ENCODE peak calls at places on chromosomes 7 and 10, in six cellular contexts. V, M, X, J, R and W are unnamed samples.

GRCh38 chr7:80231719-80232118 is 97.1 kb downstream of the GNAI1 start:
- DNase-seq in V (no peak), M (no peak), X (peak), J (no peak), R (no peak), W (no peak)

GRCh38 chr7:99928994-99929729 is at the start of gene GJC3:
- DNase-seq in V (peak), M (peak), X (peak), J (no peak), R (peak), W (peak)

GRCh38 chr7:113197274-113197673 is 78.9 kb upstream of the SMIM30 start:
- DNase-seq in V (no peak), M (no peak), X (peak), J (no peak), R (no peak), W (no peak)

GRCh38 chr7:98808751-98809460 is 60.9 kb downstream of the TMEM130 start:
- DNase-seq in V (no peak), M (no peak), X (no peak), J (no peak), R (no peak), W (no peak)

GRCh38 chr7:139119486-139119849 is 9.9 kb upstream of the ZC3HAV1 start:
- DNase-seq in V (no peak), M (no peak), X (no peak), J (no peak), R (no peak), W (no peak)

GRCh38 chr7:147022056-147022455 is 905.5 kb downstream of the CNTNAP2 start:
- DNase-seq in V (no peak), M (no peak), X (no peak), J (no peak), R (no peak), W (no peak)

GRCh38 chr7:27804139-27804538 is 64.2 kb downstream of the TAX1BP1 start:
- DNase-seq in V (no peak), M (no peak), X (no peak), J (no peak), R (no peak), W (no peak)

GRCh38 chr7:8035647-8036518 is 67.3 kb downstream of the GLCCI1 start:
- DNase-seq in V (no peak), M (no peak), X (peak), J (no peak), R (no peak), W (peak)

GRCh38 chr7:28627869-28628268 is 215.6 kb downstream of the CREB5 start:
- DNase-seq in V (no peak), M (no peak), X (no peak), J (no peak), R (no peak), W (no peak)

GRCh38 chr7:120996983-120997334 is 8.4 kb downstream of the CPED1 start:
- DNase-seq in V (no peak), M (no peak), X (no peak), J (no peak), R (no peak), W (no peak)

GRCh38 chr7:75989084-75989725 is 5.2 kb downstream of the TMEM120A start:
- DNase-seq in V (peak), M (no peak), X (no peak), J (no peak), R (no peak), W (no peak)
- H3K27ac ChIP-seq in V (peak), M (peak), X (no peak), J (peak), R (peak), W (no peak)

GRCh38 chr10:99435986-99436633 is 5.7 kb upstream of the GOT1 start:
- DNase-seq in V (peak), M (peak), X (peak), J (no peak), R (no peak), W (no peak)
- H3K27ac ChIP-seq in V (no peak), M (no peak), X (no peak), J (no peak), R (no peak), W (no peak)

DNA sequence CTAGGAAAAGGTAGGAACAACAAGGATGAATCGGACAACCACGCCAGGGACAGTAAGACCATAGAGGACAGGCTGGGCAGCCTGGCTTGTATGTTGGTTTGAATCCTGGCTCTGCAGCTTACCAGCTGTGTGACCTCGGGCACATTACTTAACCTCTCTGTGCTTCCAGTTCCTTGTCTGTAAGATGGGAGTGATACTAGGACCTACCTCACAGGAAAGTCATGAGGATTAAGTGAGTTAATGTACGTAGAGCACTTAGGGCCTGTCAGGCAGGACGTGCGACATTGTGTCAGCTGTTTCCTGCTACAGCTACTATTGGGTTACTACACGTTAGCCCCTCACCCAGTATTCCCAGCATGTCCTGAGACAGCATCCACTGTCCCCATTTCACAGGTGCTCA is 32.1 kb downstream of the PLAC9 start:
- DNase-seq in V (no peak), M (no peak), X (no peak), J (no peak), R (no peak), W (no peak)
- H3K27ac ChIP-seq in V (no peak), M (no peak), X (peak), J (peak), R (peak), W (no peak)

GRCh38 chr7:101896312-101896711 is 78.9 kb downstream of the CUX1 start:
- DNase-seq in V (no peak), M (no peak), X (no peak), J (no peak), R (no peak), W (no peak)

GRCh38 chr7:101899616-101900015 is 82.2 kb downstream of the CUX1 start:
- DNase-seq in V (no peak), M (no peak), X (no peak), J (no peak), R (no peak), W (no peak)

GRCh38 chr7:101900103-101900502 is 82.7 kb downstream of the CUX1 start:
- DNase-seq in V (peak), M (peak), X (no peak), J (no peak), R (no peak), W (no peak)

GRCh38 chr7:101901661-101902491 is 84.5 kb downstream of the CUX1 start:
- DNase-seq in V (no peak), M (no peak), X (peak), J (no peak), R (no peak), W (no peak)

DNA sequence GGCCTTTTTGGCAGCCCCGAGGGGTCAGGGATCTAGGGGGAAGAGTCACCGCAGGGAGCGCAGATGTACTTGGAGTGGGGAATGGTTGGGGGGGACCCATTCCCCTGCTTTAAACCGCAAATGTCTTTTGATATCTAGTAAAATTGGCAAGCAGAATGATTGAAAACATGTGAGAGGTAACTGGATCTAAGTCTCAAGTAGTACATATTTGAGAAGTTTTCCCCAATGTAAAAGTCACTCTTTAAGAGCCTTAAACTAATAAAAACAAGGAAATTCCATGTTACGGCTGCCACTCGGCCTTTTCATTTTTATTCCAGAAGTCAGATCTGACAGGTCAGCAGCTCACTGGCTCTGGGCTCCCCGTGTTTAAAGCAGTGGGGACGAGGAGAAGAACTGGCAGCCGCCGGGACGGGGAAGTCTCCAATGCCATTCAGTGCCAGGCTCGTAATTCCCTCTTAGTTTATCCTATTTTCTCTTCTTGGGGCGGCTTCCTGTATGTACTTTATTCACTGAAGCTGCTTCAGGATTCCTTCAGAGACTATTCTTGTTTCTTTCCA is 80.7 kb downstream of the CUX1 start:
- DNase-seq in V (no peak), M (peak), X (no peak), J (no peak), R (no peak), W (no peak)
- H3K27ac ChIP-seq in V (no peak), M (peak), X (no peak), J (peak), R (no peak), W (no peak)